ENCODE peak calls at places on chromosomes 3 and 15, in four cellular contexts. O is GM06990; D is GM12878; H is CD8-positive, alpha-beta T cell. C is an unnamed sample.

GRCh38 chr3:30893678-30894325 is 659 bp downstream of the GADL1 start:
- DNase-seq in O (no peak), D (no peak), H (no peak), C (no peak)

GRCh38 chr3:127068871-127069270 is 86.0 kb downstream of the PLXNA1 start:
- DNase-seq in O (no peak), D (no peak), H (no peak), C (no peak)

GRCh38 chr15:66858423-66859207 is 156.6 kb downstream of the SMAD6 start:
- DNase-seq in O (no peak), D (no peak), H (no peak), C (no peak)

GRCh38 chr3:43089081-43089480 is 16.8 kb downstream of the POMGNT2 start:
- DNase-seq in O (no peak), D (no peak), H (no peak), C (no peak)

GRCh38 chr3:126373682-126374601 is 16.7 kb upstream of the KLF15 start:
- DNase-seq in O (no peak), D (no peak), H (no peak), C (no peak)

GRCh38 chr3:141006344-141006743 is 44.8 kb upstream of the SPSB4 start:
- DNase-seq in O (no peak), D (no peak), H (no peak), C (no peak)

GRCh38 chr3:160675566-160676124 is 1.3 kb upstream of the ARL14 start:
- DNase-seq in O (no peak), D (no peak), H (no peak), C (no peak)

GRCh38 chr3:61573441-61573840 is 12.1 kb downstream of the PTPRG start:
- DNase-seq in O (no peak), D (no peak), H (no peak), C (no peak)

GRCh38 chr3:31596176-31596575 is 63.5 kb downstream of the STT3B start:
- DNase-seq in O (no peak), D (no peak), H (no peak), C (no peak)

GRCh38 chr3:3196148-3196861 is 16.8 kb upstream of the CRBN start:
- DNase-seq in O (no peak), D (no peak), H (no peak), C (no peak)

GRCh38 chr3:13705051-13705450 is 156.1 kb downstream of the FBLN2 start:
- DNase-seq in O (no peak), D (no peak), H (no peak), C (no peak)

GRCh38 chr3:175606650-175607318 is 747.6 kb downstream of the NAALADL2 start:
- DNase-seq in O (no peak), D (no peak), H (no peak), C (no peak)

GRCh38 chr3:67685499-67685898 is 31.1 kb upstream of the SUCLG2 start:
- DNase-seq in O (peak), D (peak), H (no peak), C (peak)

GRCh38 chr15:87498545-87498944 is 758.0 kb downstream of the NTRK3 start:
- DNase-seq in O (no peak), D (no peak), H (no peak), C (no peak)

GRCh38 chr3:117252208-117252607 is 542.6 kb downstream of the TUSC7 start:
- DNase-seq in O (no peak), D (no peak), H (no peak), C (no peak)

GRCh38 chr3:27352047-27352446 is 17.1 kb downstream of the NEK10 start:
- DNase-seq in O (no peak), D (no peak), H (no peak), C (no peak)

GRCh38 chr3:162632672-162633071 is 1136.1 kb downstream of the OTOL1 start:
- DNase-seq in O (no peak), D (no peak), H (no peak), C (no peak)

GRCh38 chr3:11607816-11608215 is 35.9 kb downstream of the VGLL4 start:
- DNase-seq in O (no peak), D (no peak), H (no peak), C (no peak)

GRCh38 chr15:69704229-69704628 is 251.6 kb downstream of the RPLP1 start:
- DNase-seq in O (no peak), D (no peak), H (no peak), C (no peak)

DNA sequence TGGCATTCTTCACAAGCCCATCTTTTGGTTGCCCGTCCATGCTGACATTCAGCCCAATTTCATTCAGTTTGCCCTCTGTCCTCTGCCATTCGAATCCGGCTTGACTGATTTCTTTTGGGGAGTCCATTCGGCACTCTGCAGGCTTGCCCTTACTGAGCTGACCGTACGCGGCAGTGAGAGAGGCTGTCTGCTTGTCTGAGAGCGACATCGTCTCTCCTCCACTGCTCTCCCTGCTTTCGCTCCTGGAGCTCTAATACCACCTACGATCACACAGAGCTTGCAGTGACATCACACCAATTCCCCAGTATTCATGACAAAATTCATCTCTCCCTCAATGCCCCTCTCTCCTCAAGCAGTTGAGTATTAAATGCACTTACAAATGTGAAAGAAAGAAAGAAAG is 89.3 kb downstream of the DHX30 start:
- DNase-seq in O (no peak), D (no peak), H (no peak), C (no peak)
- TF ChIP-seq CTCF in O (no peak), D (no peak), H (no peak), C (no peak)

DNA sequence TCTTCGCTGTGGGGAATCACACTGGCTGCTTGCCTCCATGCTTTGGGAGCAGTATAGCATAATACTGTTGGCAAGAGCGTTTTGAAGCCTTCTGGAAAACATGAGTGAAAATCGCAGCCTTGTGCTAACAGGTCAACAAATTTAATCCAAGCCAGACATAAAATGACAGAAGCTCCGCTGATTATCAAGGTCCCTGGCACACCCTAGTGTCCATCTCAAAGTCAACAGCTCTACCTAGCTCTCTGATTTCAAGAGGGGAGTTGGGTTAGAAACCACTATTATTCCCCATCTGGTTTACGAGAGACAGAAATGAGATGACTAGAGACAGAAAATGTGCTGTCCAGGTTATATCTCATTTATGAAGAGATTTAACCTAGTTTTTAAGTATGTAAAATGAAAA is 73.6 kb upstream of the MDFIC2 start:
- DNase-seq in O (no peak), D (no peak), H (no peak), C (no peak)
- TF ChIP-seq CTCF in O (no peak), D (no peak), H (no peak), C (no peak)

GRCh38 chr3:169390741-169391300 is 272.7 kb downstream of the MECOM start:
- DNase-seq in O (no peak), D (no peak), H (no peak), C (no peak)

GRCh38 chr3:169389925-169390253 is 273.6 kb downstream of the MECOM start:
- DNase-seq in O (no peak), D (no peak), H (no peak), C (no peak)

GRCh38 chr3:169390310-169390731 is 273.2 kb downstream of the MECOM start:
- DNase-seq in O (no peak), D (peak), H (no peak), C (no peak)

GRCh38 chr3:169387751-169388696 is 275.5 kb downstream of the MECOM start:
- DNase-seq in O (no peak), D (no peak), H (no peak), C (no peak)

DNA sequence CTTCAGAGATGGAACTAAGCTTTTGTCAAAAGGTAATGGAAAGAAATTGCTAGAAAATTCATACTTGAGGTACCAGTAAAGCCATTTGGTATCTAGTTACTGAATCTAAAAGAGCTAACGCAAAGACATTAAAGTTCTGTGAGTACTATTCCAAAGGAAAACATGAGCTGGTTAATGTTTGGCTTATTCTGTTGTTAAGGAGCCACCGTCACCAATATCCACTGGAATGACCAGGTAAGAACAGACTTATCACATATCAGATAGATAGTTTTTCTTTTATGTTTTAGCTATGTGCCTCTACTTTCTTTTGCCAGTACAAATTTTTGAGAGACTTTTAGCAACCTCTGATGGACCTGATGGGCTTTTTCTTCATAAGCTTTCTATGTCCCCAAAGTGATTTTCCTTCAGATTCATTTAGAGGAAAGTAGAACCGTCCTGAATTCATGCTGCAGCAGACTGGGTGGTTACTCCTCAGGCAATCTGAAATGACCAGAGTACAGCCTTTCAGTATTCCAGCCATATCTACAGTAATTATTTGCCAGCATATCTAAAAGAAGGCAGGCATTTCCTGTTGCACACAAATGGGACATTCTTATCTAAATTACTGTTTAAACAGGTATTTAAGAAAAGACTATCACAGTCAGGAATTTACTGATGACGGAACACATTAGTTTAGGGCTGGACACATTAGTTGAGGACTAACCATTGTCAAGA is 274.1 kb downstream of the MECOM start:
- DNase-seq in O (no peak), D (no peak), H (no peak), C (no peak)
- TF ChIP-seq CTCF in O (no peak), D (no peak), H (no peak), C (no peak)

DNA sequence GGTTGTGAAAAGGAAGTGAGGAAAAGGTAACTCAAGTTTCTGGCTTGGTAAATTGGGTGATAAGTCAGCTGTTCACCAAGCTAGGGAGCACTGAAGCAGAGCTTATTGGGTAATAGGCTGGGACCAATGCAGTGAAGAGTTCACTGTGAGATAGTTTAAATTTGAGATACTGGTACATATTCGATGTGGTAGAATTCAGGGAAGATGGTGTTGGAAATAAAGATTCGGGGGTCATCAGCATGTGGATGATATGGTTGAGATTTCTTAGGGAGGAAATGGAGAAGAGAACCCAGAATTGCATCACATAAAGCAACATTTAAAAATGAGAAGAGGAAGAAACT is 16.9 kb downstream of the MME start:
- DNase-seq in O (no peak), D (no peak), H (no peak), C (no peak)
- TF ChIP-seq CTCF in O (no peak), D (no peak), H (no peak), C (no peak)

DNA sequence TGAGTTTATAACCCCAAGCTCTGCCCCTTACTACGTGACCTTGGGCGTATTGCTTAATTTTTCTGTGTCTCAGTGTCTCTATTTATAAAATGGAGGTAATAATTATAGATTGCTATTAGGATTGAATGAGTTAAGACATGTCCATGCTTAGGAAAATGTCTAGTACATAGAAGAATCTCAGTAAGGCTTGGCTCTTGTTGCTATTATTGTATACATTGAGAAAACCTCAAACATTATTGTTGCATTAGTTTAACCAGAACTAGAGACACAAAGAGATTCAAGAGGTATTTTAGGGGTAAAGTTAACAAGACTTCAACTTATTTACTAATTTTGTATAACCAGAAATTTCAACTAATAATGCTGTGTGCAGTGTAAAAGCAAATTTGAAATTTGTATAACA is 66.7 kb downstream of the MEF2A start:
- DNase-seq in O (no peak), D (no peak), H (no peak), C (no peak)
- TF ChIP-seq CTCF in O (no peak), D (no peak), H (no peak), C (no peak)

GRCh38 chr3:36132214-36132613 is 248.1 kb upstream of the STAC start:
- DNase-seq in O (no peak), D (no peak), H (no peak), C (no peak)
- TF ChIP-seq CTCF in O (no peak), D (peak), H (no peak), C (no peak)

DNA sequence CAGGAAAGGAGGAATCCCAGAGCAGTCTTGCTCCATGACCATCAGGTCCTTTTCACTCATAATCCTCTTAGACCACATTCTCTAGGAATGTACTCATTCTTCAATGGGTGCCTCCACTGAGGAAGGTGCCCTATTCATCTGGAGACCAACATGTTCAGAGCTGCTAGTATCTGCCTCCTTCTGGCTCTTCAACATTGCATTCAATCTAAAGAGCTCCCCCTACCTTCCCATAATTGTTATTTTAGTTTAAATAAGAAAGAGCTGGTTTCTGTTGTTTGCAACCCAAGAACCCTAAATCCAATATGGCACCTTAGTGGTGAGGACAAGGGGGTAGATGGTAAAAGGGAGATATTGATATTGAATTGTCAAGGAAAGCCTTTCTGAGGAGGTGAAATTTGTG is 67.6 kb downstream of the SCN11A start:
- DNase-seq in O (no peak), D (no peak), H (no peak), C (no peak)
- TF ChIP-seq CTCF in O (no peak), D (no peak), H (no peak), C (no peak)

C was measured in GM20000.